ENCODE peak calls at places on chromosomes 13 and 19, in ten cellular contexts. N, P, T, B, H, D, K, V, Y and U are unnamed samples. For H3K4me1, the result is how much of the 10 kb centered on the place peaks cover.

GRCh38 chr13:25686831-25687495 is 315.2 kb downstream of the ATP8A2 start:
- DNase-seq in N (no peak), P (no peak), T (peak), B (no peak), H (no peak), D (no peak), K (no peak), V (no peak), Y (no peak), U (no peak)

GRCh38 chr13:44128522-44128921 is 245.1 kb upstream of the SERP2 start:
- DNase-seq in N (peak), P (no peak), T (no peak), B (peak), H (no peak), D (no peak), K (peak), V (no peak), Y (no peak), U (no peak)

GRCh38 chr19:16684216-16684615 is 23.3 kb downstream of the TMEM38A start:
- DNase-seq in N (no peak), P (no peak), T (no peak), B (no peak), H (no peak), D (no peak), K (no peak), V (no peak), Y (no peak), U (peak)

GRCh38 chr19:29860492-29860891 is 48.7 kb downstream of the CCNE1 start:
- DNase-seq in N (no peak), P (peak), T (no peak), B (no peak), H (no peak), D (no peak), K (no peak), V (no peak), Y (no peak), U (no peak)

GRCh38 chr19:2042485-2043268 is 8.4 kb downstream of the MKNK2 start:
- DNase-seq in N (no peak), P (no peak), T (peak), B (no peak), H (no peak), D (no peak), K (peak), V (peak), Y (peak), U (no peak)

GRCh38 chr19:17836530-17836929 is 11.3 kb downstream of the JAK3 start:
- DNase-seq in N (no peak), P (no peak), T (no peak), B (no peak), H (no peak), D (no peak), K (no peak), V (no peak), Y (no peak), U (no peak)

GRCh38 chr19:41192574-41193419 is at the start of gene CYP2S1:
- DNase-seq in N (no peak), P (peak), T (peak), B (peak), H (no peak), D (no peak), K (no peak), V (peak), Y (no peak), U (peak)

GRCh38 chr19:43316591-43317319 is 36.7 kb upstream of the CD177 start:
- DNase-seq in N (peak), P (peak), T (peak), B (peak), H (no peak), D (no peak), K (no peak), V (peak), Y (no peak), U (no peak)

GRCh38 chr19:5983367-5983955 is 5.5 kb upstream of the RANBP3 start:
- DNase-seq in N (no peak), P (no peak), T (no peak), B (no peak), H (no peak), D (no peak), K (peak), V (no peak), Y (no peak), U (no peak)

GRCh38 chr19:51040151-51040550 is 5.3 kb upstream of the KLK12 start:
- DNase-seq in N (no peak), P (no peak), T (no peak), B (no peak), H (no peak), D (no peak), K (no peak), V (no peak), Y (no peak), U (no peak)

DNA sequence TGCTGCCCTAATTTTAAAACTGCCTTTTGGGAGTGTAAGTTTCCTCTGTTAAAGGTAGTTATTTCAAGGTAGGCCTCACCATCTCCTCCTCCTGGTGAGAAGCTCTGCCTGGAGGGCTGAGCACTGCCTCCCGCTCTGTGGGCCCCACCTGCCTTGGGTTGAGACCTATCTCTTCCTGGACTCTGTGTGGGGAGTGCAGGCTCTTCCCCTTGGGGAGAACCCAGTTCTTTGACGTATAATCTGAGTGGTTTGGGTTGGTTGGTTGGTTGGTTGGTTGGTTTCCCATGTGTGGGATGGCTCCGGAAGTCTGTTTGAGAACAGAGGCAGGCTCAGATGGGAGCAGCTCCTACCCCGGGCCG is 39.1 kb downstream of the ACTN4 start:
- DNase-seq in N (no peak), P (peak), T (no peak), B (no peak), H (no peak), D (no peak), K (no peak), V (no peak), Y (no peak), U (no peak)
- TF ChIP-seq CTCF in N (no peak), P (peak), T (no peak), B (no peak), H (no peak), D (no peak), K (no peak), V (no peak), Y (no peak), U (no peak)

GRCh38 chr13:98556417-98556816 is 20.5 kb downstream of the STK24 start:
- DNase-seq in N (no peak), P (no peak), T (no peak), B (no peak), H (no peak), D (no peak), K (no peak), V (no peak), Y (no peak), U (no peak)
- H3K4me1 ChIP-seq in N (under half), P (under half), T (under half), B (under half), H (under half), D (under half), K (half or more), V (half or more), Y (under half), U (half or more)

GRCh38 chr19:3607398-3608078 is 863 bp upstream of the TBXA2R start:
- DNase-seq in N (peak), P (peak), T (peak), B (no peak), H (no peak), D (peak), K (peak), V (no peak), Y (peak), U (peak)

GRCh38 chr19:3608750-3609322 is 2.2 kb upstream of the TBXA2R start:
- DNase-seq in N (no peak), P (no peak), T (no peak), B (no peak), H (no peak), D (no peak), K (peak), V (no peak), Y (peak), U (peak)

GRCh38 chr19:3609779-3610719 is 3.4 kb upstream of the TBXA2R start:
- DNase-seq in N (no peak), P (no peak), T (no peak), B (no peak), H (no peak), D (no peak), K (no peak), V (no peak), Y (no peak), U (peak)

GRCh38 chr19:3606690-3607289 is at the start of gene TBXA2R:
- DNase-seq in N (peak), P (peak), T (peak), B (peak), H (peak), D (peak), K (peak), V (peak), Y (peak), U (peak)

GRCh38 chr19:3608079-3608641 is 1.5 kb upstream of the TBXA2R start:
- DNase-seq in N (no peak), P (no peak), T (no peak), B (no peak), H (no peak), D (no peak), K (no peak), V (no peak), Y (no peak), U (no peak)
- H3K27ac ChIP-seq in N (no peak), P (no peak), T (no peak), B (no peak), H (no peak), D (no peak), K (peak), V (peak), Y (no peak), U (peak)

GRCh38 chr19:50025794-50026549 is at the start of gene ZNF473:
- DNase-seq in N (peak), P (peak), T (peak), B (peak), H (peak), D (peak), K (peak), V (peak), Y (peak), U (peak)

GRCh38 chr19:50026550-50026906 is 723 bp downstream of the ZNF473 start:
- DNase-seq in N (no peak), P (no peak), T (no peak), B (no peak), H (no peak), D (no peak), K (no peak), V (no peak), Y (no peak), U (no peak)

GRCh38 chr19:50024719-50025021 is 502 bp downstream of the VRK3 start:
- DNase-seq in N (no peak), P (no peak), T (no peak), B (no peak), H (no peak), D (no peak), K (no peak), V (no peak), Y (no peak), U (no peak)

GRCh38 chr19:50022823-50023222 is 2.3 kb downstream of the VRK3 start:
- DNase-seq in N (no peak), P (no peak), T (no peak), B (no peak), H (no peak), D (no peak), K (no peak), V (no peak), Y (no peak), U (no peak)

DNA sequence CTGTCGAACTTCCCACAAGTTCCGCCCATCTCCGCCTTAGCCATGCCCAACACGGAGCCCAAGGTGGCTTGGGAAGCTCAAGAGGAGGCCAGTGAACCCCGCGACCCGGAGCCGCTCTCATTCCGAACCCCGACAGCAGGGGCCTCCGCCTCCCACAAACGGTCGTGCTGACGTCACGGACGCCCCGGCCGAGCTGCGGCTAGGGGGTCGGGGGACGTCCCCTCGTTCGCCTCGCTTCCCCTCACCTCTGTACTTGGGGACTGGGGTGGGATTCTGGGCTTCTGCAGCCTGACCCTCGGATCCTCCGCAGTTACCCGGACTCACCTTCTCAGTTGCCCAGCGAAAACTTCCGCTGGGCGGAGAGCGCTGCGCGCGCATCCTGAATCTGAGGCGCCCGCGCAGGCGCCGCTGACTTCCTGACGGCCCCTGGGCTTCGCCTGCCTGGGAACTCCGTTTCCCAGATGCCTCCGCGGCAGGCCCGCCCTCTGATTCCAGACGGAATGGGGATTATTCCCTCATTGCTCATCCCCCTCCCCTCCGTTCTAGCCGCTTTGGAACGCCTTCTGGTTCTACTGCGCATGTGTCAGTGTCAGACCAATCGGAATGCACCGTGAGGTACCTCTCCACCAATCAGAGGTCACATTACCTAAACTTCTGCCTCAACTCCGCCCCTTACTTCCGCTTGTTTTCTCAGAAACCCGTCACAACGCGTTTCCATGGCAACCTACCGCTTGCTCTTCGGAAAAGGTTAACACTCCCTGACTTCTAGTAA is at the start of gene VRK3:
- DNase-seq in N (peak), P (peak), T (peak), B (peak), H (peak), D (peak), K (peak), V (peak), Y (peak), U (peak)
- TF ChIP-seq CTCF in N (no peak), P (no peak), T (no peak), B (peak), H (no peak), D (no peak), K (no peak), V (no peak), Y (no peak), U (peak)